ENCODE peak calls at places on chromosomes 2 and 18, in four cellular contexts. C is tibial nerve, J is left lung, U is adrenal gland. D is an unnamed sample. For H3K4me1, the result is how much of the 10 kb centered on the place peaks cover.

GRCh38 chr2:121746071-121746578 is 9.3 kb upstream of the TSN start:
- DNase-seq in C (no peak), J (no peak), U (no peak), D (no peak)

GRCh38 chr2:121129692-121130091 is 155.3 kb downstream of the TFCP2L1 start:
- DNase-seq in C (no peak), J (no peak), U (no peak), D (no peak)

GRCh38 chr18:27185025-27185763 is at the start of gene CHST9:
- DNase-seq in C (no peak), J (no peak), U (no peak), D (peak)

GRCh38 chr2:217326238-217327022 is 466.6 kb upstream of the TNP1 start:
- DNase-seq in C (no peak), J (no peak), U (no peak), D (no peak)

GRCh38 chr18:78021196-78021595 is 771.5 kb downstream of the GALR1 start:
- DNase-seq in C (no peak), J (no peak), U (no peak), D (no peak)

GRCh38 chr18:63162271-63163014 is 157.1 kb downstream of the BCL2 start:
- DNase-seq in C (no peak), J (no peak), U (no peak), D (no peak)

GRCh38 chr2:204753841-204754240 is 208.6 kb downstream of the PARD3B start:
- DNase-seq in C (no peak), J (no peak), U (no peak), D (no peak)

GRCh38 chr2:121044412-121044811 is 240.6 kb downstream of the TFCP2L1 start:
- DNase-seq in C (no peak), J (no peak), U (no peak), D (no peak)

GRCh38 chr2:8581048-8581561 is 100.8 kb upstream of the ID2 start:
- DNase-seq in C (no peak), J (no peak), U (peak), D (no peak)

GRCh38 chr2:54000524-54000923 is 29.7 kb upstream of the PSME4 start:
- DNase-seq in C (no peak), J (no peak), U (no peak), D (no peak)

GRCh38 chr18:28150925-28151324 is 26.0 kb downstream of the CDH2 start:
- DNase-seq in C (no peak), J (no peak), U (no peak), D (no peak)

GRCh38 chr2:45114221-45114955 is 105.1 kb upstream of the SIX2 start:
- DNase-seq in C (no peak), J (no peak), U (no peak), D (no peak)

GRCh38 chr2:1742680-1743395 is 1.5 kb downstream of the PXDN start:
- DNase-seq in C (peak), J (peak), U (peak), D (peak)

GRCh38 chr2:10201201-10201600 is 78.7 kb downstream of the RRM2 start:
- DNase-seq in C (no peak), J (no peak), U (no peak), D (no peak)

GRCh38 chr2:190720691-190721090 is 71.8 kb downstream of the NAB1 start:
- DNase-seq in C (no peak), J (no peak), U (no peak), D (no peak)

GRCh38 chr2:7845332-7845731 is 836.5 kb upstream of the ID2 start:
- DNase-seq in C (no peak), J (no peak), U (peak), D (no peak)

GRCh38 chr2:239724851-239725550 is 300.1 kb downstream of the NDUFA10 start:
- DNase-seq in C (no peak), J (peak), U (no peak), D (no peak)

GRCh38 chr18:53660306-53660705 is 564.2 kb downstream of the MBD2 start:
- DNase-seq in C (no peak), J (no peak), U (no peak), D (no peak)

GRCh38 chr2:46689993-46690392 is 210.6 kb downstream of the TMEM247 start:
- DNase-seq in C (no peak), J (no peak), U (no peak), D (no peak)

GRCh38 chr2:36357506-36358316 is 2.1 kb downstream of the CRIM1 start:
- DNase-seq in C (no peak), J (peak), U (peak), D (no peak)

GRCh38 chr2:172095146-172095904 is 7.4 kb downstream of the DLX2 start:
- DNase-seq in C (no peak), J (no peak), U (peak), D (peak)

DNA sequence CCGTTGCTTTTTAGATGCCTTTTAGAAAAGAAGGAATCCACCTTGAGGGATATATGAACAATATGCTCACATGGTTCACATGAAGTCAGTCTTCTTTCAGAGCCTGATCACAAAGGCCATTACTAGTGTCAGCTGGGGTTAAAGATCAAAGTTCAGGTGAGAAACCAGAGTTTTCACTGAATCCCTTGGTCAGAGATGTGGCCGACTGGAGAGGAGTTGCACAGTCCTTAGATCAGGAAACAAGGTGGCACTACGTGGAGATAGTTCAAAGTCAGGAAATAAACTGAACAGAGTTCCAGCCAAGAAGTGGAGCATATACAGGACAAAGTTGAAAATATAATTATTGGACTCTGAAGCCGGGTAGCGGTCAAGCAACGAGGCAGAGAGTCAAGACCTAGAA is 54.6 kb downstream of the AAK1 start:
- DNase-seq in C (no peak), J (no peak), U (no peak), D (no peak)
- H3K4me1 ChIP-seq in C (under half), J (under half), U (under half), D (half or more)

GRCh38 chr2:105775809-105776559 is 31.3 kb downstream of the NCK2 start:
- DNase-seq in C (no peak), J (no peak), U (no peak), D (no peak)

GRCh38 chr2:105772362-105772761 is 27.6 kb downstream of the NCK2 start:
- DNase-seq in C (no peak), J (no peak), U (no peak), D (no peak)

GRCh38 chr2:105774781-105775337 is 30.1 kb downstream of the NCK2 start:
- DNase-seq in C (no peak), J (no peak), U (no peak), D (no peak)

GRCh38 chr2:105771841-105772240 is 27.1 kb downstream of the NCK2 start:
- DNase-seq in C (no peak), J (no peak), U (no peak), D (peak)

DNA sequence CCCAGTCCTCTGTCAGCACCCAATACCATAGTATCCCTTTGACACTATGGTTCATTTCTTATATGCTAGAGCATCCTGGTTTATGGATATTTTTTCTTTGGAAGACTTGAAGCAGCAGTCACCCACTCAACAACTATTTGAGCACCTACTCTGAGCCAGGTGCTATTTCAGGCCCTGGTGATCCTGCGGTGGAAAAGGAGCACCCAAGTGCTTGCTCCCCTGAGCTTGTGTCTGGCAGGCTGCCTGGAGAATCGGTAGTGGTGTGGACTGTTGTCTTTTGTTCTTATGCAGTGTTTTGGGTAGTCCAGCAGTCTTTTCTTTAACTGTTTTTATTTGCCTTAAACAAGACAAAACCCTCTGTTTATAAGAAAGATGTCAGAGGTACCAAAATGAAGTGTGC is 28.9 kb downstream of the NCK2 start:
- DNase-seq in C (no peak), J (no peak), U (no peak), D (no peak)
- H3K4me1 ChIP-seq in C (under half), J (half or more), U (under half), D (half or more)

GRCh38 chr2:160372010-160372356 is 121.6 kb downstream of the RBMS1 start:
- DNase-seq in C (no peak), J (no peak), U (no peak), D (no peak)

GRCh38 chr2:160373263-160374019 is 120.2 kb downstream of the RBMS1 start:
- DNase-seq in C (no peak), J (no peak), U (no peak), D (no peak)

GRCh38 chr2:160368988-160369935 is 124.3 kb downstream of the RBMS1 start:
- DNase-seq in C (no peak), J (no peak), U (no peak), D (no peak)

GRCh38 chr2:160372585-160372984 is 121.0 kb downstream of the RBMS1 start:
- DNase-seq in C (no peak), J (no peak), U (no peak), D (no peak)

GRCh38 chr2:160371251-160372009 is 122.2 kb downstream of the RBMS1 start:
- DNase-seq in C (no peak), J (no peak), U (no peak), D (no peak)
- H3K4me1 ChIP-seq in C (under half), J (half or more), U (under half), D (half or more)

GRCh38 chr2:177254433-177255226 is 9.9 kb downstream of the NFE2L2 start:
- DNase-seq in C (no peak), J (no peak), U (no peak), D (no peak)
- H3K4me1 ChIP-seq in C (under half), J (half or more), U (under half), D (half or more)

GRCh38 chr2:163670929-163671328 is 64.9 kb downstream of the FIGN start:
- DNase-seq in C (no peak), J (no peak), U (no peak), D (no peak)

GRCh38 chr2:163664610-163665009 is 71.2 kb downstream of the FIGN start:
- DNase-seq in C (no peak), J (no peak), U (no peak), D (no peak)

GRCh38 chr2:163665051-163665450 is 70.8 kb downstream of the FIGN start:
- DNase-seq in C (no peak), J (no peak), U (no peak), D (no peak)

GRCh38 chr2:163665817-163666216 is 70.0 kb downstream of the FIGN start:
- DNase-seq in C (no peak), J (no peak), U (no peak), D (no peak)

GRCh38 chr2:163667064-163667887 is 68.5 kb downstream of the FIGN start:
- DNase-seq in C (no peak), J (no peak), U (peak), D (no peak)
- H3K4me1 ChIP-seq in C (under half), J (under half), U (under half), D (under half)

DNA sequence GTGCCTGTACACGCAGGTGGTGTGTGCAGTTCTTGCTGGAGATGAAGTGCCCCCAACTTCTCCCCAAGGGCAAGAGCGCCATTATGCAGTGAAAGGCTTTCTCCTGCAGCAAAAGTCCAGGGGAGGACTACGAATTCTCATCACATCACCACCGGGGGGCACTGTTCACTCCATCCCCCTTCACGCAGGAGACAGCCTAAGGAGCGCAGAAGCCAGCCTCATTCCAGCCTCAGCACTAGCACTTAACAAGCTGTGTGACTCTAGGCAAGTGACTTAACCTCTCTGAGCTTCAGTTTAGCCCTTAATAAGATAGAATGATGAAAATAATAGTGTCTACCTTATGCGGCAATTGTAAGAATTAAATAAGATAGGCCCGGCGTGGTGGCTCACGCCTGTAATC is 32.3 kb downstream of the DNMT3A start:
- DNase-seq in C (no peak), J (no peak), U (peak), D (no peak)
- H3K4me1 ChIP-seq in C (under half), J (under half), U (under half), D (half or more)

DNA sequence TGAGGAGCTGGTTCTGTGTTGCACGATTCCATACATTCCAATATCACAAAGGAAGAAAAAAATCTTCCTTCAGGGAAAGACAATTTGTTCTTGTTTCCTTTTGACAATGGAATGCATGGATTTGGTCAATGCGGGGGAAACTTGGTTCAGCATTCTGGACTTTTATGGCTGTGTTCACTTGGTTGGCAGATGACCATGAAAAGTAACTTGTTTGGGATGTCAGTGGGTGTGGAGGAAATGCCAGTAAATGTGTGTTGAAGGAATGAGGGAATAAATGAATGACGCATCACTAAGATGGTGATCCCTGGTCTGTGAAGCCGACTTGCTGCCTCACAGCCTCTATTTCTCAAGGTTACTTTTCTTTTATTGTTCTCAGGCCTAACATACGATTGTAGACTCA is 53.7 kb downstream of the THUMPD2 start:
- DNase-seq in C (no peak), J (no peak), U (no peak), D (no peak)
- H3K4me1 ChIP-seq in C (under half), J (under half), U (under half), D (under half)

GRCh38 chr2:109679627-109680026 is 65.5 kb downstream of the SOWAHC start:
- DNase-seq in C (no peak), J (no peak), U (peak), D (no peak)
- H3K4me1 ChIP-seq in C (under half), J (under half), U (under half), D (under half)

GRCh38 chr2:25227576-25227975 is 59.2 kb upstream of the POMC start:
- DNase-seq in C (no peak), J (no peak), U (no peak), D (no peak)

GRCh38 chr2:25230128-25230527 is 61.7 kb upstream of the POMC start:
- DNase-seq in C (no peak), J (no peak), U (no peak), D (no peak)

GRCh38 chr2:25230626-25231311 is 62.4 kb upstream of the POMC start:
- DNase-seq in C (no peak), J (no peak), U (no peak), D (no peak)

GRCh38 chr2:25228848-25229674 is 60.7 kb upstream of the POMC start:
- DNase-seq in C (peak), J (peak), U (peak), D (peak)

GRCh38 chr2:25226827-25227226 is 58.4 kb upstream of the POMC start:
- DNase-seq in C (no peak), J (no peak), U (no peak), D (no peak)
- H3K4me1 ChIP-seq in C (under half), J (under half), U (under half), D (under half)